ENCODE peak calls at places on chromosome 1, in five cellular contexts. U, F, I, V and T are unnamed samples.

GRCh38 chr1:107940178-107940577 is 24.8 kb downstream of the VAV3 start:
- DNase-seq in U (no peak), F (no peak), I (no peak), V (no peak), T (peak; percentile 4)

GRCh38 chr1:23244362-23244761 is 27.1 kb upstream of the HTR1D start:
- DNase-seq in U (no peak), F (no peak), I (no peak), V (no peak), T (no peak)

GRCh38 chr1:230109871-230110667 is 43.0 kb downstream of the GALNT2 start:
- DNase-seq in U (no peak), F (no peak), I (no peak), V (peak; percentile 40), T (no peak)

GRCh38 chr1:59552001-59552400 is 255.1 kb downstream of the FGGY start:
- DNase-seq in U (no peak), F (no peak), I (no peak), V (no peak), T (no peak)

GRCh38 chr1:212487286-212487685 is 54.6 kb downstream of the NENF start:
- DNase-seq in U (no peak), F (no peak), I (no peak), V (no peak), T (no peak)

GRCh38 chr1:44807364-44808062 is 362 bp upstream of the DYNLT4 start:
- DNase-seq in U (peak; percentile 97), F (peak; percentile 97), I (peak; percentile 100), V (peak; percentile 98), T (peak; percentile 100)

GRCh38 chr1:204565617-204566582 is 49.7 kb downstream of the MDM4 start:
- DNase-seq in U (peak; percentile 96), F (peak; percentile 76), I (peak; percentile 66), V (peak; percentile 61), T (peak; percentile 85)

GRCh38 chr1:209051598-209051997 is 531.9 kb upstream of the CAMK1G start:
- DNase-seq in U (no peak), F (peak; percentile 96), I (no peak), V (peak; percentile 69), T (no peak)

GRCh38 chr1:236654511-236654910 is 31.8 kb upstream of the ACTN2 start:
- DNase-seq in U (no peak), F (no peak), I (no peak), V (no peak), T (no peak)

GRCh38 chr1:68279846-68280245 is 47.5 kb upstream of the WLS start:
- DNase-seq in U (no peak), F (no peak), I (peak; percentile 3), V (no peak), T (no peak)

GRCh38 chr1:96695954-96696353 is 25.6 kb upstream of the PTBP2 start:
- DNase-seq in U (no peak), F (no peak), I (no peak), V (no peak), T (no peak)

GRCh38 chr1:21089299-21089698 is 87.4 kb downstream of the EIF4G3 start:
- DNase-seq in U (no peak), F (no peak), I (no peak), V (no peak), T (no peak)

GRCh38 chr1:212186427-212187207 is 98.6 kb upstream of the PPP2R5A start:
- DNase-seq in U (no peak), F (peak; percentile 45), I (no peak), V (peak; percentile 59), T (peak; percentile 42)

GRCh38 chr1:62230724-62231123 is 36.1 kb downstream of the L1TD1 start:
- DNase-seq in U (peak; percentile 97), F (peak; percentile 100), I (peak; percentile 98), V (no peak), T (peak; percentile 27)

GRCh38 chr1:200260587-200261335 is 149.1 kb downstream of the ZNF281 start:
- DNase-seq in U (no peak), F (no peak), I (no peak), V (no peak), T (no peak)

GRCh38 chr1:36458910-36459309 is 5.3 kb downstream of the MRPS15 start:
- DNase-seq in U (no peak), F (peak; percentile 46), I (no peak), V (no peak), T (no peak)

GRCh38 chr1:3105167-3105863 is 36.3 kb downstream of the PRDM16 start:
- DNase-seq in U (no peak), F (no peak), I (peak; percentile 77), V (no peak), T (no peak)

GRCh38 chr1:210653771-210654170 is 325.1 kb downstream of the HHAT start:
- DNase-seq in U (no peak), F (peak; percentile 8), I (peak; percentile 14), V (no peak), T (peak; percentile 3)

GRCh38 chr1:27439150-27439549 is 46.7 kb downstream of the GPR3 start:
- DNase-seq in U (no peak), F (no peak), I (no peak), V (no peak), T (no peak)

GRCh38 chr1:38788285-38788684 is 71.3 kb downstream of the RRAGC start:
- DNase-seq in U (no peak), F (no peak), I (no peak), V (no peak), T (no peak)

GRCh38 chr1:178660484-178660883 is 64.6 kb upstream of the RALGPS2 start:
- DNase-seq in U (no peak), F (no peak), I (no peak), V (no peak), T (no peak)

GRCh38 chr1:10796029-10796944 is at the start of gene CASZ1:
- DNase-seq in U (peak; percentile 89), F (peak; percentile 96), I (peak; percentile 91), V (peak; percentile 87), T (peak; percentile 93)
- H3K4me3 ChIP-seq in U (peak within 1 kb of the TSS; percentile 89), F (peak within 1 kb of the TSS; percentile 85), I (peak within 1 kb of the TSS; percentile 26), V (peak within 1 kb of the TSS; percentile 54), T (peak within 1 kb of the TSS; percentile 49)

GRCh38 chr1:219153741-219154140 is 19.9 kb upstream of the LYPLAL1 start:
- DNase-seq in U (no peak), F (peak; percentile 6), I (no peak), V (no peak), T (no peak)

GRCh38 chr1:219155140-219155539 is 18.5 kb upstream of the LYPLAL1 start:
- DNase-seq in U (no peak), F (no peak), I (peak; percentile 36), V (no peak), T (peak; percentile 55)

GRCh38 chr1:219150913-219151312 is 22.8 kb upstream of the LYPLAL1 start:
- DNase-seq in U (no peak), F (no peak), I (no peak), V (no peak), T (no peak)

GRCh38 chr1:219151467-219151866 is 22.2 kb upstream of the LYPLAL1 start:
- DNase-seq in U (no peak), F (no peak), I (no peak), V (no peak), T (no peak)

GRCh38 chr1:219152759-219153158 is 20.9 kb upstream of the LYPLAL1 start:
- DNase-seq in U (no peak), F (no peak), I (no peak), V (no peak), T (no peak)
- H3K4me3 ChIP-seq in U (no peak overlapping the region), F (no peak overlapping the region), I (no peak overlapping the region), V (no peak overlapping the region), T (no peak overlapping the region)

GRCh38 chr1:201648066-201648910 is 109.4 kb downstream of the NAV1 start:
- DNase-seq in U (peak; percentile 27), F (peak; percentile 46), I (peak; percentile 71), V (peak; percentile 53), T (peak; percentile 68)
- H3K4me3 ChIP-seq in U (peak overlapping the region; percentile 71), F (peak overlapping the region; percentile 32), I (peak overlapping the region; percentile 76), V (peak overlapping the region; percentile 7), T (peak overlapping the region; percentile 65)

GRCh38 chr1:218348628-218349185 is 3.6 kb downstream of the TGFB2 start:
- DNase-seq in U (peak; percentile 52), F (peak; percentile 7), I (peak; percentile 44), V (no peak), T (peak; percentile 44)
- H3K4me3 ChIP-seq in U (peak overlapping the region; percentile 78), F (no peak overlapping the region), I (peak overlapping the region; percentile 79), V (no peak overlapping the region), T (peak overlapping the region; percentile 71)